ENCODE peak calls at places on chromosome 3, in eight cellular contexts. Y, E, J, B, K, I, F and S are unnamed samples.

GRCh38 chr3:63067999-63068645 is 192.9 kb upstream of the CADPS start:
- DNase-seq in Y (no peak), E (peak), J (peak), B (peak), K (no peak), I (peak), F (no peak), S (no peak)

GRCh38 chr3:197302696-197303341 is 4.4 kb upstream of the DLG1 start:
- DNase-seq in Y (peak), E (no peak), J (no peak), B (no peak), K (no peak), I (peak), F (no peak), S (no peak)

GRCh38 chr3:188231454-188231853 is 77.5 kb downstream of the LPP start:
- DNase-seq in Y (no peak), E (no peak), J (no peak), B (no peak), K (no peak), I (no peak), F (no peak), S (no peak)

GRCh38 chr3:59386165-59386564 is 336.3 kb upstream of the CFAP20DC start:
- DNase-seq in Y (no peak), E (no peak), J (no peak), B (no peak), K (no peak), I (no peak), F (no peak), S (no peak)

GRCh38 chr3:131361464-131362421 is 19.8 kb upstream of the NUDT16 start:
- DNase-seq in Y (no peak), E (no peak), J (peak), B (peak), K (no peak), I (peak), F (peak), S (peak)

GRCh38 chr3:83460051-83460450 is 1498.7 kb upstream of the CADM2 start:
- DNase-seq in Y (no peak), E (no peak), J (no peak), B (no peak), K (no peak), I (no peak), F (no peak), S (no peak)

GRCh38 chr3:31196881-31197364 is 302.5 kb upstream of the GADL1 start:
- DNase-seq in Y (peak), E (peak), J (no peak), B (no peak), K (peak), I (no peak), F (no peak), S (no peak)

GRCh38 chr3:49638445-49638844 is 35.7 kb upstream of the APEH start:
- DNase-seq in Y (peak), E (no peak), J (no peak), B (no peak), K (no peak), I (peak), F (no peak), S (no peak)

GRCh38 chr3:23576379-23576959 is 229.3 kb upstream of the UBE2E1 start:
- DNase-seq in Y (no peak), E (no peak), J (no peak), B (no peak), K (no peak), I (no peak), F (no peak), S (no peak)

GRCh38 chr3:4994144-4994730 is 15.0 kb downstream of the BHLHE40 start:
- DNase-seq in Y (no peak), E (no peak), J (no peak), B (no peak), K (no peak), I (no peak), F (no peak), S (no peak)

GRCh38 chr3:81339040-81339845 is 422.2 kb downstream of the GBE1 start:
- DNase-seq in Y (no peak), E (peak), J (no peak), B (no peak), K (no peak), I (no peak), F (no peak), S (no peak)